ENCODE peak calls at places on chromosomes 13 and 19, in nine cellular contexts. One of them, this sample, is unnamed.

GRCh38 chr13:108919036-108919907 is 289.9 kb downstream of the MYO16 start:
- DNase-seq in HFF-Myc: no peak
- DNase-seq in activated CD4-positive, alpha-beta T cell treated with anti-CD3 and anti-CD28 coated beads, Interleukin-2, amount 50 U/mL, for 1 hour: no peak
- DNase-seq in HTR-8/SVneo: peak
- DNase-seq in iPS DF 19.7: no peak
- DNase-seq in T-cell: no peak
- DNase-seq in brain microvascular endothelial cell: no peak
- DNase-seq in activated gamma-delta T cell: no peak
- DNase-seq in stimulated activated CD8-positive, alpha-beta memory T cell treated with anti-CD3 and anti-CD28 coated beads, Interleukin-12 subunit alpha, Interleukin-12 subunit beta, amount 100 ng/mL, for 4 hours: no peak
- DNase-seq in this sample: no peak

GRCh38 chr13:111269508-111269907 is 50.9 kb upstream of the TEX29 start:
- DNase-seq in activated gamma-delta T cell: no peak
- DNase-seq in HTR-8/SVneo: no peak
- DNase-seq in brain microvascular endothelial cell: no peak
- DNase-seq in HFF-Myc: no peak
- DNase-seq in stimulated activated CD8-positive, alpha-beta memory T cell treated with anti-CD3 and anti-CD28 coated beads, Interleukin-12 subunit alpha, Interleukin-12 subunit beta, amount 100 ng/mL, for 4 hours: no peak
- DNase-seq in activated CD4-positive, alpha-beta T cell treated with anti-CD3 and anti-CD28 coated beads, Interleukin-2, amount 50 U/mL, for 1 hour: no peak
- DNase-seq in T-cell: no peak
- DNase-seq in iPS DF 19.7: no peak
- DNase-seq in this sample: no peak

GRCh38 chr19:1214862-1215731 is 9.5 kb downstream of the STK11 start:
- DNase-seq in iPS DF 19.7: no peak
- DNase-seq in HTR-8/SVneo: no peak
- DNase-seq in activated CD4-positive, alpha-beta T cell treated with anti-CD3 and anti-CD28 coated beads, Interleukin-2, amount 50 U/mL, for 1 hour: no peak
- DNase-seq in brain microvascular endothelial cell: no peak
- DNase-seq in T-cell: no peak
- DNase-seq in HFF-Myc: no peak
- DNase-seq in stimulated activated CD8-positive, alpha-beta memory T cell treated with anti-CD3 and anti-CD28 coated beads, Interleukin-12 subunit alpha, Interleukin-12 subunit beta, amount 100 ng/mL, for 4 hours: no peak
- DNase-seq in activated gamma-delta T cell: no peak
- DNase-seq in this sample: peak

GRCh38 chr19:33621811-33622504 is at the start of gene CHST8:
- DNase-seq in HFF-Myc: no peak
- DNase-seq in T-cell: no peak
- DNase-seq in activated CD4-positive, alpha-beta T cell treated with anti-CD3 and anti-CD28 coated beads, Interleukin-2, amount 50 U/mL, for 1 hour: no peak
- DNase-seq in iPS DF 19.7: no peak
- DNase-seq in brain microvascular endothelial cell: no peak
- DNase-seq in stimulated activated CD8-positive, alpha-beta memory T cell treated with anti-CD3 and anti-CD28 coated beads, Interleukin-12 subunit alpha, Interleukin-12 subunit beta, amount 100 ng/mL, for 4 hours: no peak
- DNase-seq in activated gamma-delta T cell: no peak
- DNase-seq in HTR-8/SVneo: peak
- DNase-seq in this sample: no peak

GRCh38 chr19:13806728-13807127 is 11.5 kb downstream of the ZSWIM4 start:
- DNase-seq in activated CD4-positive, alpha-beta T cell treated with anti-CD3 and anti-CD28 coated beads, Interleukin-2, amount 50 U/mL, for 1 hour: no peak
- DNase-seq in HTR-8/SVneo: no peak
- DNase-seq in stimulated activated CD8-positive, alpha-beta memory T cell treated with anti-CD3 and anti-CD28 coated beads, Interleukin-12 subunit alpha, Interleukin-12 subunit beta, amount 100 ng/mL, for 4 hours: no peak
- DNase-seq in HFF-Myc: no peak
- DNase-seq in brain microvascular endothelial cell: no peak
- DNase-seq in T-cell: no peak
- DNase-seq in iPS DF 19.7: no peak
- DNase-seq in activated gamma-delta T cell: no peak
- DNase-seq in this sample: no peak

GRCh38 chr13:41231786-41232185 is 31.6 kb downstream of the MTRF1 start:
- DNase-seq in activated gamma-delta T cell: no peak
- DNase-seq in T-cell: no peak
- DNase-seq in iPS DF 19.7: no peak
- DNase-seq in stimulated activated CD8-positive, alpha-beta memory T cell treated with anti-CD3 and anti-CD28 coated beads, Interleukin-12 subunit alpha, Interleukin-12 subunit beta, amount 100 ng/mL, for 4 hours: no peak
- DNase-seq in brain microvascular endothelial cell: peak
- DNase-seq in HFF-Myc: no peak
- DNase-seq in activated CD4-positive, alpha-beta T cell treated with anti-CD3 and anti-CD28 coated beads, Interleukin-2, amount 50 U/mL, for 1 hour: no peak
- DNase-seq in HTR-8/SVneo: no peak
- DNase-seq in this sample: no peak

GRCh38 chr13:83248751-83249150 is 633.5 kb downstream of the SLITRK1 start:
- DNase-seq in brain microvascular endothelial cell: no peak
- DNase-seq in activated CD4-positive, alpha-beta T cell treated with anti-CD3 and anti-CD28 coated beads, Interleukin-2, amount 50 U/mL, for 1 hour: no peak
- DNase-seq in iPS DF 19.7: no peak
- DNase-seq in stimulated activated CD8-positive, alpha-beta memory T cell treated with anti-CD3 and anti-CD28 coated beads, Interleukin-12 subunit alpha, Interleukin-12 subunit beta, amount 100 ng/mL, for 4 hours: no peak
- DNase-seq in activated gamma-delta T cell: no peak
- DNase-seq in HFF-Myc: no peak
- DNase-seq in T-cell: no peak
- DNase-seq in HTR-8/SVneo: no peak
- DNase-seq in this sample: no peak

GRCh38 chr19:7637374-7638256 is 705 bp downstream of the STXBP2 start:
- DNase-seq in T-cell: peak
- DNase-seq in activated gamma-delta T cell: no peak
- DNase-seq in activated CD4-positive, alpha-beta T cell treated with anti-CD3 and anti-CD28 coated beads, Interleukin-2, amount 50 U/mL, for 1 hour: no peak
- DNase-seq in stimulated activated CD8-positive, alpha-beta memory T cell treated with anti-CD3 and anti-CD28 coated beads, Interleukin-12 subunit alpha, Interleukin-12 subunit beta, amount 100 ng/mL, for 4 hours: no peak
- DNase-seq in brain microvascular endothelial cell: no peak
- DNase-seq in iPS DF 19.7: no peak
- DNase-seq in HFF-Myc: no peak
- DNase-seq in HTR-8/SVneo: no peak
- DNase-seq in this sample: peak

GRCh38 chr13:47598340-47598911 is 402.6 kb downstream of the SUCLA2 start:
- DNase-seq in T-cell: no peak
- DNase-seq in HFF-Myc: no peak
- DNase-seq in brain microvascular endothelial cell: no peak
- DNase-seq in iPS DF 19.7: no peak
- DNase-seq in activated gamma-delta T cell: no peak
- DNase-seq in HTR-8/SVneo: no peak
- DNase-seq in activated CD4-positive, alpha-beta T cell treated with anti-CD3 and anti-CD28 coated beads, Interleukin-2, amount 50 U/mL, for 1 hour: no peak
- DNase-seq in stimulated activated CD8-positive, alpha-beta memory T cell treated with anti-CD3 and anti-CD28 coated beads, Interleukin-12 subunit alpha, Interleukin-12 subunit beta, amount 100 ng/mL, for 4 hours: no peak
- DNase-seq in this sample: no peak

GRCh38 chr19:18014197-18014596 is 6.2 kb downstream of the ARRDC2 start:
- DNase-seq in stimulated activated CD8-positive, alpha-beta memory T cell treated with anti-CD3 and anti-CD28 coated beads, Interleukin-12 subunit alpha, Interleukin-12 subunit beta, amount 100 ng/mL, for 4 hours: no peak
- DNase-seq in iPS DF 19.7: no peak
- DNase-seq in activated CD4-positive, alpha-beta T cell treated with anti-CD3 and anti-CD28 coated beads, Interleukin-2, amount 50 U/mL, for 1 hour: peak
- DNase-seq in activated gamma-delta T cell: no peak
- DNase-seq in HFF-Myc: no peak
- DNase-seq in HTR-8/SVneo: no peak
- DNase-seq in T-cell: peak
- DNase-seq in brain microvascular endothelial cell: no peak
- DNase-seq in this sample: no peak

GRCh38 chr13:21676611-21677021 is 5.7 kb downstream of the FGF9 start:
- DNase-seq in HFF-Myc: no peak
- DNase-seq in activated CD4-positive, alpha-beta T cell treated with anti-CD3 and anti-CD28 coated beads, Interleukin-2, amount 50 U/mL, for 1 hour: peak
- DNase-seq in HTR-8/SVneo: no peak
- DNase-seq in iPS DF 19.7: no peak
- DNase-seq in activated gamma-delta T cell: no peak
- DNase-seq in stimulated activated CD8-positive, alpha-beta memory T cell treated with anti-CD3 and anti-CD28 coated beads, Interleukin-12 subunit alpha, Interleukin-12 subunit beta, amount 100 ng/mL, for 4 hours: no peak
- DNase-seq in brain microvascular endothelial cell: no peak
- DNase-seq in T-cell: no peak
- DNase-seq in this sample: no peak

GRCh38 chr19:42217522-42218442 is at the start of gene DEDD2:
- DNase-seq in activated gamma-delta T cell: peak
- DNase-seq in HTR-8/SVneo: peak
- DNase-seq in HFF-Myc: peak
- DNase-seq in T-cell: peak
- DNase-seq in brain microvascular endothelial cell: peak
- DNase-seq in iPS DF 19.7: no peak
- DNase-seq in stimulated activated CD8-positive, alpha-beta memory T cell treated with anti-CD3 and anti-CD28 coated beads, Interleukin-12 subunit alpha, Interleukin-12 subunit beta, amount 100 ng/mL, for 4 hours: peak
- DNase-seq in activated CD4-positive, alpha-beta T cell treated with anti-CD3 and anti-CD28 coated beads, Interleukin-2, amount 50 U/mL, for 1 hour: peak
- DNase-seq in this sample: peak

GRCh38 chr13:21100994-21101757 is 39.8 kb upstream of the LATS2 start:
- DNase-seq in HTR-8/SVneo: no peak
- DNase-seq in T-cell: no peak
- DNase-seq in brain microvascular endothelial cell: no peak
- DNase-seq in activated CD4-positive, alpha-beta T cell treated with anti-CD3 and anti-CD28 coated beads, Interleukin-2, amount 50 U/mL, for 1 hour: no peak
- DNase-seq in stimulated activated CD8-positive, alpha-beta memory T cell treated with anti-CD3 and anti-CD28 coated beads, Interleukin-12 subunit alpha, Interleukin-12 subunit beta, amount 100 ng/mL, for 4 hours: no peak
- DNase-seq in iPS DF 19.7: no peak
- DNase-seq in activated gamma-delta T cell: no peak
- DNase-seq in HFF-Myc: no peak
- DNase-seq in this sample: no peak

GRCh38 chr19:34669305-34669704 is 7.7 kb downstream of the SCGB2B2 start:
- DNase-seq in activated CD4-positive, alpha-beta T cell treated with anti-CD3 and anti-CD28 coated beads, Interleukin-2, amount 50 U/mL, for 1 hour: no peak
- DNase-seq in T-cell: no peak
- DNase-seq in HTR-8/SVneo: no peak
- DNase-seq in activated gamma-delta T cell: no peak
- DNase-seq in brain microvascular endothelial cell: no peak
- DNase-seq in stimulated activated CD8-positive, alpha-beta memory T cell treated with anti-CD3 and anti-CD28 coated beads, Interleukin-12 subunit alpha, Interleukin-12 subunit beta, amount 100 ng/mL, for 4 hours: no peak
- DNase-seq in HFF-Myc: no peak
- DNase-seq in iPS DF 19.7: no peak
- DNase-seq in this sample: peak

GRCh38 chr19:31283701-31284100 is 65.5 kb downstream of the TSHZ3 start:
- DNase-seq in activated CD4-positive, alpha-beta T cell treated with anti-CD3 and anti-CD28 coated beads, Interleukin-2, amount 50 U/mL, for 1 hour: no peak
- DNase-seq in HTR-8/SVneo: no peak
- DNase-seq in T-cell: no peak
- DNase-seq in brain microvascular endothelial cell: no peak
- DNase-seq in HFF-Myc: no peak
- DNase-seq in iPS DF 19.7: no peak
- DNase-seq in stimulated activated CD8-positive, alpha-beta memory T cell treated with anti-CD3 and anti-CD28 coated beads, Interleukin-12 subunit alpha, Interleukin-12 subunit beta, amount 100 ng/mL, for 4 hours: no peak
- DNase-seq in activated gamma-delta T cell: no peak
- DNase-seq in this sample: no peak

GRCh38 chr19:850221-850978 is 1.7 kb upstream of the ELANE start:
- DNase-seq in T-cell: no peak
- DNase-seq in iPS DF 19.7: no peak
- DNase-seq in activated CD4-positive, alpha-beta T cell treated with anti-CD3 and anti-CD28 coated beads, Interleukin-2, amount 50 U/mL, for 1 hour: no peak
- DNase-seq in activated gamma-delta T cell: no peak
- DNase-seq in HFF-Myc: no peak
- DNase-seq in stimulated activated CD8-positive, alpha-beta memory T cell treated with anti-CD3 and anti-CD28 coated beads, Interleukin-12 subunit alpha, Interleukin-12 subunit beta, amount 100 ng/mL, for 4 hours: no peak
- DNase-seq in HTR-8/SVneo: peak
- DNase-seq in brain microvascular endothelial cell: peak
- DNase-seq in this sample: peak

GRCh38 chr13:112255550-112256120 is 120.5 kb upstream of the SPACA7 start:
- DNase-seq in activated gamma-delta T cell: no peak
- DNase-seq in activated CD4-positive, alpha-beta T cell treated with anti-CD3 and anti-CD28 coated beads, Interleukin-2, amount 50 U/mL, for 1 hour: no peak
- DNase-seq in T-cell: no peak
- DNase-seq in HTR-8/SVneo: no peak
- DNase-seq in stimulated activated CD8-positive, alpha-beta memory T cell treated with anti-CD3 and anti-CD28 coated beads, Interleukin-12 subunit alpha, Interleukin-12 subunit beta, amount 100 ng/mL, for 4 hours: no peak
- DNase-seq in HFF-Myc: no peak
- DNase-seq in brain microvascular endothelial cell: no peak
- DNase-seq in iPS DF 19.7: no peak
- DNase-seq in this sample: no peak

GRCh38 chr19:17517898-17518297 is 6.4 kb downstream of the PGLS start:
- DNase-seq in activated CD4-positive, alpha-beta T cell treated with anti-CD3 and anti-CD28 coated beads, Interleukin-2, amount 50 U/mL, for 1 hour: no peak
- DNase-seq in HTR-8/SVneo: no peak
- DNase-seq in activated gamma-delta T cell: no peak
- DNase-seq in T-cell: no peak
- DNase-seq in iPS DF 19.7: no peak
- DNase-seq in brain microvascular endothelial cell: no peak
- DNase-seq in HFF-Myc: no peak
- DNase-seq in stimulated activated CD8-positive, alpha-beta memory T cell treated with anti-CD3 and anti-CD28 coated beads, Interleukin-12 subunit alpha, Interleukin-12 subunit beta, amount 100 ng/mL, for 4 hours: no peak
- DNase-seq in this sample: no peak

GRCh38 chr19:7522923-7523667 is 671 bp downstream of the MCOLN1 start:
- DNase-seq in HFF-Myc: no peak
- DNase-seq in activated gamma-delta T cell: no peak
- DNase-seq in T-cell: no peak
- DNase-seq in HTR-8/SVneo: no peak
- DNase-seq in brain microvascular endothelial cell: no peak
- DNase-seq in stimulated activated CD8-positive, alpha-beta memory T cell treated with anti-CD3 and anti-CD28 coated beads, Interleukin-12 subunit alpha, Interleukin-12 subunit beta, amount 100 ng/mL, for 4 hours: no peak
- DNase-seq in activated CD4-positive, alpha-beta T cell treated with anti-CD3 and anti-CD28 coated beads, Interleukin-2, amount 50 U/mL, for 1 hour: no peak
- DNase-seq in iPS DF 19.7: no peak
- DNase-seq in this sample: peak

GRCh38 chr19:4318460-4318859 is 14.1 kb downstream of the FSD1 start:
- DNase-seq in HFF-Myc: no peak
- DNase-seq in activated CD4-positive, alpha-beta T cell treated with anti-CD3 and anti-CD28 coated beads, Interleukin-2, amount 50 U/mL, for 1 hour: no peak
- DNase-seq in brain microvascular endothelial cell: no peak
- DNase-seq in activated gamma-delta T cell: no peak
- DNase-seq in HTR-8/SVneo: no peak
- DNase-seq in stimulated activated CD8-positive, alpha-beta memory T cell treated with anti-CD3 and anti-CD28 coated beads, Interleukin-12 subunit alpha, Interleukin-12 subunit beta, amount 100 ng/mL, for 4 hours: no peak
- DNase-seq in iPS DF 19.7: no peak
- DNase-seq in T-cell: no peak
- DNase-seq in this sample: no peak

This sample was measured in left lung.